ENCODE peak calls at places on chromosomes 2 and 18, in nine cellular contexts. V is psoas muscle, Q is small intestine, O is iPS DF 6.9, Z is suprapubic skin, E is astrocyte, K is mammary epithelial cell, I is neural progenitor cell, U is SJSA1. N is an unnamed sample.
A peak's percentile ranks its signal among the peaks of the same experiment; 100 is the strongest.

GRCh38 chr2:31863867-31864266 is 146.9 kb downstream of the MEMO1 start:
- DNase-seq in V (no peak), Q (no peak), E (no peak), I (no peak), Z (no peak), O (no peak), K (no peak), U (no peak), N (no peak)

GRCh38 chr2:52145005-52145404 is 1113.1 kb upstream of the NRXN1 start:
- DNase-seq in Q (no peak), O (no peak), U (no peak), I (no peak), K (no peak), Z (no peak), V (no peak), E (no peak), N (no peak)

GRCh38 chr18:70419526-70419925 is 130.7 kb downstream of the SOCS6 start:
- DNase-seq in U (no peak), I (no peak), Q (peak; percentile 82), V (no peak), Z (no peak), E (peak; percentile 90), O (no peak), K (peak; percentile 20), N (no peak)

GRCh38 chr2:110744429-110744828 is 12.1 kb downstream of the ACOXL start:
- DNase-seq in E (no peak), Z (no peak), Q (no peak), O (no peak), K (no peak), V (no peak), U (no peak), I (no peak), N (no peak)

GRCh38 chr18:26496528-26496927 is 51.8 kb downstream of the KCTD1 start:
- DNase-seq in Z (no peak), I (no peak), K (no peak), V (no peak), E (no peak), U (no peak), Q (no peak), O (no peak), N (no peak)

GRCh38 chr18:79697976-79698375 is 18.4 kb downstream of the CTDP1 start:
- DNase-seq in Q (no peak), K (no peak), O (no peak), Z (no peak), U (no peak), V (no peak), I (no peak), E (no peak), N (no peak)

GRCh38 chr2:121075006-121075545 is 209.9 kb downstream of the TFCP2L1 start:
- DNase-seq in Q (peak; percentile 28), O (no peak), U (peak; percentile 58), Z (no peak), K (peak; percentile 99), V (peak; percentile 45), I (peak; percentile 70), E (peak; percentile 96), N (peak; percentile 53)

GRCh38 chr2:150168596-150168995 is 318.9 kb downstream of the RND3 start:
- DNase-seq in K (no peak), Q (no peak), Z (no peak), O (no peak), E (no peak), V (no peak), U (peak; percentile 9), I (no peak), N (no peak)

GRCh38 chr18:74407888-74408287 is 49.2 kb downstream of the DIPK1C start:
- DNase-seq in Z (no peak), V (no peak), I (no peak), O (no peak), E (no peak), U (no peak), Q (no peak), K (no peak), N (no peak)

GRCh38 chr2:175436076-175436475 is 254.6 kb upstream of the ATP5MC3 start:
- DNase-seq in K (peak; percentile 34), I (no peak), Z (no peak), E (no peak), O (no peak), U (no peak), V (no peak), Q (no peak), N (no peak)

GRCh38 chr2:119264781-119265692 is 41.4 kb downstream of the STEAP3 start:
- DNase-seq in V (peak; percentile 41), I (peak; percentile 72), O (no peak), Q (peak; percentile 55), E (no peak), Z (no peak), K (peak; percentile 53), U (peak; percentile 41), N (no peak)

GRCh38 chr2:216660496-216660895 is 27.3 kb downstream of the IGFBP2 start:
- DNase-seq in Z (no peak), K (no peak), I (no peak), E (no peak), O (no peak), U (no peak), V (no peak), Q (no peak), N (no peak)

GRCh38 chr2:135551356-135551755 is 20.1 kb downstream of the R3HDM1 start:
- DNase-seq in K (no peak), O (no peak), Q (no peak), U (no peak), Z (no peak), I (no peak), E (no peak), V (no peak), N (no peak)

GRCh38 chr2:135547311-135547710 is 16.0 kb downstream of the R3HDM1 start:
- DNase-seq in U (no peak), E (no peak), O (no peak), V (no peak), Z (no peak), Q (no peak), I (no peak), K (no peak), N (no peak)

GRCh38 chr2:135546432-135546831 is 15.1 kb downstream of the R3HDM1 start:
- DNase-seq in Z (no peak), U (no peak), V (no peak), Q (no peak), O (no peak), I (no peak), E (no peak), K (no peak), N (no peak)
- H3K4me1 ChIP-seq in Z (no peaks in the 10 kb centered on the region), U (no peaks in the 10 kb centered on the region), V (no peaks in the 10 kb centered on the region), Q (no peaks in the 10 kb centered on the region), O (no peaks in the 10 kb centered on the region), I (peaks cover 6% of the 10 kb centered on the region), E (no peaks in the 10 kb centered on the region), K (no peaks in the 10 kb centered on the region), N (no peaks in the 10 kb centered on the region)

DNA sequence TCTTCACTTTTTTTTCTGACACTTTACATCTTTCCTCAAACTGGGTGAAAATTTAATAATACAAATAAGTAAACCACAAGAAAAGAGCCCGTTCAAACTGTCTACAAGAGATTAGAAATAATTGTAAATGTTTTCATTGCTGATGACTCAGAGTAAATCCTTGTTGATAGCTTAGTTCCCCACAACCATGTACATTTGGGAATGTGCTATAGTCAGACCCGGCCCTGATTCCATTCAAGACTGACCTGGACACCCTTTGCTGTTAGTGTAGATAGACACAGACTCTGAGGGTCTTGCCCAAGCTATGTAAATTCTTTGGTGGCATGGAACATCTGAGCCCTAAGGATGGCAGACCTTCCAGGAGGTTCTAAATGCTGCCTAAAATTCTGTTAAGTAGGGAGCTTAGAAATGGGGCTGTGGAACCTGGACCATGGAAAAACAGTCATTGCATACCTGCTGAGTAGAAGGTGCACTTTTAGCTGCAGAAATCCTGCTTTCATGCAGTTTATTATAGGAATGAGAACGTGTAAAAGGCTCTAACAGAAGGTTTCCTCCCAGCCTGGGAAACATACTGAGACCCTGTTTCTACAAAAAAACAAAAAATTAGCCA is 3.7 kb downstream of the MALT1 start:
- DNase-seq in K (no peak), E (peak; percentile 59), Z (no peak), O (no peak), U (peak; percentile 49), I (no peak), Q (no peak), V (no peak), N (no peak)
- H3K27ac ChIP-seq in K (no peak overlapping the region), E (no peak overlapping the region), Z (no peak overlapping the region), O (no peak overlapping the region), U (no peak overlapping the region), I (no peak overlapping the region), Q (no peak overlapping the region), V (no peak overlapping the region), N (no peak overlapping the region)

DNA sequence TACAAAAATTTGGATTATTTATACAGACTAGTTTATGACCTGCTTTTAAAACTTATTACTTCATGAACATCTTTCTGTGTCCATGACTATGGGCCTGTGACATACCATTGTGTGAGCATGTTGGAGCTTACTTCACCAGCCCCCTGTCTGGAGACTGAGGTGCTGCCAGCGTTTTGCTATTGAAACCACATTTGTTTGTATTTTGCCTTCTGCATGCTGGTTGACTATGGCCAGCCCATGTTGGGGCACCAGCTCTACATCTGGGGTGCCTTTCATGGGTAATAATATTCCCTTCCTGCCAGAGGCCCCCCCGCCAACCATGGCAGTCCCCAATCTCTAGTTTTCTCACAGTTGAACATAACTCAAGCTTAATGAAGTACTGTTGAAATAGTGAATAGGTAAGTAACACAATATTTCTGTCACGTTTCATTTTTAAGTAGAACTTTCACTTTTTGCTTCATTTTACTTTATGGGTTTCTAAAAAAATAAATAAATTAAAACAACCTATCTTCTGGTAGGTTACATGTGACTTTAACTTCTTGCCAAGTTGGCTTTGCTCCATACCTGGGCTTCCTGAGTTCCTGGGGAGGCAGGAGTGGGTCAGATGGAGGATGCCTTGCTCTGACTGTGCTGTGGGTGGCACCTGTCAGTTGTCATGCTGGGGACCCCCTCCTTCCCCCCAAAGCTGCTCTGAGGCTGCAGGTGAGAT is 63.9 kb downstream of the DGKD start:
- DNase-seq in O (no peak), K (no peak), Q (no peak), I (no peak), Z (peak; percentile 32), U (no peak), V (no peak), E (no peak), N (no peak)
- H3K4me1 ChIP-seq in O (no peaks in the 10 kb centered on the region), K (peaks cover 42% of the 10 kb centered on the region), Q (peaks cover 30% of the 10 kb centered on the region), I (peaks cover 10% of the 10 kb centered on the region), Z (peaks cover 6% of the 10 kb centered on the region), U (peaks cover 65% of the 10 kb centered on the region), V (peaks cover 69% of the 10 kb centered on the region), E (peaks cover 44% of the 10 kb centered on the region), N (peaks cover 10% of the 10 kb centered on the region)

GRCh38 chr2:37583402-37583801 is 88.0 kb downstream of the CDC42EP3 start:
- DNase-seq in O (no peak), Q (no peak), U (no peak), K (peak; percentile 17), I (no peak), V (no peak), Z (no peak), E (no peak), N (no peak)

GRCh38 chr2:37583867-37584266 is 87.6 kb downstream of the CDC42EP3 start:
- DNase-seq in U (peak; percentile 73), Q (no peak), I (no peak), E (peak; percentile 82), O (no peak), Z (no peak), V (no peak), K (peak; percentile 36), N (no peak)

GRCh38 chr2:37581433-37581832 is 90.0 kb downstream of the CDC42EP3 start:
- DNase-seq in I (no peak), Z (no peak), E (no peak), K (no peak), Q (no peak), U (no peak), V (no peak), O (no peak), N (no peak)

GRCh38 chr2:37582371-37582770 is 89.1 kb downstream of the CDC42EP3 start:
- DNase-seq in Z (no peak), K (no peak), O (no peak), Q (no peak), E (no peak), I (no peak), V (no peak), U (no peak), N (no peak)

GRCh38 chr2:37582911-37583310 is 88.5 kb downstream of the CDC42EP3 start:
- DNase-seq in E (no peak), Z (no peak), V (no peak), Q (no peak), I (no peak), U (no peak), O (no peak), K (no peak), N (no peak)
- H3K27ac ChIP-seq in E (peak overlapping the region; percentile 80), Z (peak overlapping the region; percentile 26), V (no peak overlapping the region), Q (no peak overlapping the region), I (no peak overlapping the region), U (no peak overlapping the region), O (no peak overlapping the region), K (no peak overlapping the region), N (peak overlapping the region; percentile 72)